ENCODE peak calls at places on chromosomes 4 and X, in seven cellular contexts. Z is WERI-Rb-1, H is iPS DF 6.9, S is GM23248, T is heart right ventricle, X is astrocyte of the cerebellum, O is tibial nerve. E is an unnamed sample.

GRCh38 chr4:128354205-128354821 is 66.7 kb upstream of the PGRMC2 start:
- DNase-seq in O (peak; percentile 18), Z (no peak), T (peak; percentile 33), H (no peak), S (peak; percentile 79), X (peak; percentile 84), E (peak; percentile 62)

GRCh38 chr4:46270986-46271596 is 118.8 kb downstream of the GABRA2 start:
- DNase-seq in X (peak; percentile 26), H (no peak), S (peak; percentile 55), O (peak; percentile 4), T (no peak), Z (peak; percentile 8), E (no peak)

GRCh38 chr4:88613417-88613875 is 21.2 kb downstream of the HERC3 start:
- DNase-seq in H (no peak), T (no peak), X (no peak), Z (no peak), O (no peak), S (no peak), E (no peak)

GRCh38 chrX:154990496-154990895 is 32.0 kb downstream of the F8 start:
- DNase-seq in S (no peak), Z (no peak), X (no peak), H (no peak), O (no peak), T (no peak), E (no peak)

GRCh38 chr4:38069271-38069760 is 109.1 kb downstream of the PTTG2 start:
- DNase-seq in Z (no peak), S (peak; percentile 86), T (no peak), H (peak; percentile 29), X (no peak), O (no peak), E (no peak)

GRCh38 chr4:165711436-165711835 is 161.6 kb upstream of the TLL1 start:
- DNase-seq in H (no peak), O (no peak), X (no peak), S (no peak), Z (no peak), T (no peak), E (no peak)

GRCh38 chr4:126544276-126544675 is 1088.5 kb upstream of the INTU start:
- DNase-seq in Z (no peak), S (no peak), H (no peak), O (no peak), X (no peak), T (no peak), E (no peak)

GRCh38 chrX:1322393-1322792 is 14.2 kb upstream of the IL3RA start:
- DNase-seq in H (no peak), X (no peak), Z (no peak), O (no peak), T (no peak), S (no peak), E (no peak)

GRCh38 chr4:79042079-79042674 is 102.9 kb upstream of the PAQR3 start:
- DNase-seq in X (peak; percentile 32), O (peak; percentile 28), Z (peak; percentile 26), S (peak; percentile 57), T (peak; percentile 10), H (peak; percentile 2), E (no peak)

GRCh38 chrX:24590111-24590510 is 57.0 kb downstream of the PCYT1B start:
- DNase-seq in S (no peak), X (no peak), Z (no peak), T (no peak), O (no peak), H (no peak), E (no peak)

GRCh38 chr4:153513596-153513995 is 47.4 kb downstream of the TMEM131L start:
- DNase-seq in T (no peak), X (no peak), H (no peak), Z (no peak), O (no peak), S (peak; percentile 76), E (peak; percentile 55)

GRCh38 chr4:25367004-25367621 is 9.9 kb upstream of the ANAPC4 start:
- DNase-seq in Z (no peak), S (peak; percentile 52), O (no peak), H (no peak), X (peak; percentile 35), T (no peak), E (peak; percentile 10)

GRCh38 chr4:106690487-106690886 is 321.9 kb upstream of the GIMD1 start:
- DNase-seq in X (no peak), T (no peak), S (peak; percentile 76), Z (no peak), O (no peak), H (no peak), E (peak; percentile 32)

GRCh38 chr4:82043809-82044137 is 330.0 kb downstream of the HNRNPD start:
- DNase-seq in S (no peak), Z (no peak), X (no peak), T (no peak), H (no peak), O (no peak), E (no peak)
- H3K4me3 ChIP-seq in S (no peak overlapping the region), Z (peak overlapping the region; percentile 79), X (peak overlapping the region; percentile 45), T (peak overlapping the region; percentile 48), H (peak overlapping the region; percentile 80), O (no peak overlapping the region), E (no peak overlapping the region)

DNA sequence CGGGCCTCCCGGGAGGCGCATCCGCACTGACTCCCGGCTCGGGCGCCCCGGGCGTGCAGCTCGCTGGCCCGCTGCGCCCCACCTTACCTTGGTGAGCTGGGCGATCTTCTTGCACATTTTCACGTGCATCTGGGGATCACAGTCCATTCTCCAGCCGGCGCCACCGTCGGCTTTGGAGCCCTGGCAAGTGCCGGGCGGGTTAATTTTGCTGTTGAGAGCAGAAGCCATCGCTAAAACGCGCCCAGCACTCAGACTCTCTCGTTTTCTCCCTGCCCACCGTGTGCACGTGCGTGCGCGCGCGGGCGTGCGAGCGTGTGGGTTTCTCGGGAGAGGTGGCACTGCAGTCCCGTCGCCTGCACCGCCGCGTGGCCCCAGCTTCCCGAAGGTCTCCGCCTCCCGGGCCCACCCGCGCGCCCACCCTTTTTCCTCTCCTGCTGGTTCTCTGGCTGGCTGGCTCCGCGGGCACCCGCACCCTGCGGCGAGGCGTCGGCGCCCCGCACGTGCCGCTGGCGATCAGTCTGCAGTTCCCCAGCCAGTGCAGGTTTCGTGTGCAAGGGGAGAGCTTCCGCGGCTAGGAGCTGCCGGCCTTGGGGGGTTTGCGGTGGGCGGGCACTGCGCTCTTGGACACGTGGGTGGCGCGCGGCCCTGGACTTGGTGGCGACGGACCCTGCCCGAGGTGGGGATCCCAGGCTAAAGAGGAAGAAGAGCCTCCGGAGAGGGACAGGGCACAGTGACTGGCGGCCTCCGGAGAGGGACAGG is at the start of gene FAM184B:
- DNase-seq in O (no peak), T (no peak), S (peak; percentile 42), H (no peak), X (no peak), Z (no peak), E (no peak)
- H3K4me3 ChIP-seq in O (peak within 1 kb of the TSS; percentile 21), T (peak within 1 kb of the TSS; percentile 43), S (peak within 1 kb of the TSS; percentile 76), H (peak within 1 kb of the TSS; percentile 27), X (peak within 1 kb of the TSS; percentile 53), Z (peak within 1 kb of the TSS; percentile 6), E (peak within 1 kb of the TSS; percentile 42)

DNA sequence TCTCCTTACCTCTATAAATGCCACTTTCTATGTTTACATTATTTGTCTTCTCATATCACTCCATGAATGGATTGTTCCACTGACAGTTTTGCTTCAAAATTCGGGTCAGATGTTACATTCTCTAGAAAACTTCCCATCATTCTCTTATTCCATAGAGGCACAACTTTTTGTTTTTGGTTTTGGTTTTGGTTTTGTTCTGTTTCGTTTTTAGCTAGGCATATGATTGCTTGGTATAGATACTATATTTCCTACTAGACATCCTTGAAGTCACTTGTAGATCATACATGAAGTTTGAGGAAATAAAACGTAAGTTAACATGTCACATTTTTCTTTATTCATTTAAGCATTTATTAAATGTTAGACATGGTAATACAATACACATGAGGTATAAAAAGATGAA is 961.0 kb downstream of the PCDH18 start:
- DNase-seq in X (no peak), H (no peak), Z (no peak), T (no peak), S (no peak), O (no peak), E (no peak)
- H3K4me3 ChIP-seq in X (no peak overlapping the region), H (no peak overlapping the region), Z (no peak overlapping the region), T (no peak overlapping the region), S (no peak overlapping the region), O (no peak overlapping the region), E (no peak overlapping the region)

DNA sequence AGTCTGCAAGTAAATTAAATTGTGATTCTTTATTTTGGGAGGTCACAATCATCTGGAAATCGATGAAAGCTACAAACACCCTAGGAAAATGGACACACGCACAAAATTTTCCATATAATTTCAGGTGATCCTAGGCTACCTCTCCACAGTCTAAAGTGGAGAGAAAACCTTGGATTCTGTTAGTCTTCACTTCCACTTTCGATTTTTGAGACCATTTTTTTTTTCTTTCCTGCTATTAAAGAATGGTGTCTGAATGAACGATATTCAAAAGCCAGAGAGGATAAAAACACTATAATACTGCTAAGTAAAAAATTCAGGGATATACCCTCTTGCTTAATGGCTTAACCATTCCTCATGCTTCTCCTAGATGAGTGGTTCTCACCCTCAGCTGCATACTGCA is 1.7 kb downstream of the FBXL5 start:
- DNase-seq in X (no peak), H (no peak), Z (no peak), S (no peak), O (no peak), T (no peak), E (no peak)
- H3K4me3 ChIP-seq in X (peak overlapping the region; percentile 79), H (no peak overlapping the region), Z (peak overlapping the region; percentile 79), S (peak overlapping the region; percentile 81), O (peak overlapping the region; percentile 83), T (peak overlapping the region; percentile 72), E (peak overlapping the region; percentile 86)

GRCh38 chrX:153829549-153829798 is 870 bp downstream of the PDZD4 start:
- DNase-seq in Z (no peak), O (no peak), X (no peak), T (no peak), H (no peak), S (peak; percentile 19), E (no peak)
- H3K4me3 ChIP-seq in Z (peak overlapping the region; percentile 66), O (peak overlapping the region; percentile 45), X (peak overlapping the region; percentile 7), T (peak overlapping the region; percentile 46), H (peak overlapping the region; percentile 76), S (no peak overlapping the region), E (no peak overlapping the region)

GRCh38 chr4:74449571-74450297 is 4.8 kb downstream of the AREG start:
- DNase-seq in H (no peak), S (peak; percentile 55), Z (no peak), T (no peak), O (no peak), X (no peak), E (no peak)
- H3K4me3 ChIP-seq in H (no peak overlapping the region), S (no peak overlapping the region), Z (no peak overlapping the region), T (no peak overlapping the region), O (no peak overlapping the region), X (no peak overlapping the region), E (no peak overlapping the region)

GRCh38 chrX:72230290-72230689 is 8.5 kb downstream of the ERCC6L start:
- DNase-seq in O (no peak), T (no peak), Z (no peak), H (no peak), S (no peak), X (no peak), E (no peak)
- H3K4me3 ChIP-seq in O (no peak overlapping the region), T (no peak overlapping the region), Z (no peak overlapping the region), H (no peak overlapping the region), S (no peak overlapping the region), X (no peak overlapping the region), E (no peak overlapping the region)

E was measured in AG09309.